ENCODE peak calls at places on chromosome 21, in eight cellular contexts. Q is WTC11, I is HCT116, X is NB4, F is A549, C is endothelial cell of umbilical vein, N is GM12878, T is HepG2. P is an unnamed sample.

GRCh38 chr21:27569091-27569490 is 602.2 kb upstream of the ADAMTS5 start:
- DNase-seq in Q (no peak), I (no peak), X (no peak), F (no peak), C (no peak), N (no peak), T (no peak), P (no peak)

GRCh38 chr21:46061063-46061462 is 36.8 kb upstream of the COL6A2 start:
- DNase-seq in Q (no peak), I (no peak), X (no peak), F (no peak), C (no peak), N (no peak), T (no peak), P (no peak)

GRCh38 chr21:45839274-45839673 is 142.3 kb upstream of the COL6A1 start:
- DNase-seq in Q (no peak), I (no peak), X (no peak), F (no peak), C (no peak), N (no peak), T (no peak), P (no peak)

GRCh38 chr21:37207441-37208009 is 59.6 kb downstream of the VPS26C start:
- DNase-seq in Q (no peak), I (peak; percentile 59), X (peak; percentile 40), F (no peak), C (no peak), N (peak; percentile 82), T (peak; percentile 93), P (no peak)

GRCh38 chr21:27528697-27529096 is 561.8 kb upstream of the ADAMTS5 start:
- DNase-seq in Q (no peak), I (no peak), X (no peak), F (no peak), C (no peak), N (no peak), T (no peak), P (no peak)

GRCh38 chr21:41621523-41621922 is 113.6 kb upstream of the TMPRSS2 start:
- DNase-seq in Q (no peak), I (no peak), X (no peak), F (no peak), C (no peak), N (no peak), T (no peak), P (no peak)

GRCh38 chr21:31612889-31613785 is 46.4 kb upstream of the SOD1 start:
- DNase-seq in Q (no peak), I (no peak), X (peak; percentile 72), F (no peak), C (no peak), N (no peak), T (no peak), P (no peak)

GRCh38 chr21:27693376-27693775 is 726.5 kb upstream of the ADAMTS5 start:
- DNase-seq in Q (no peak), I (no peak), X (no peak), F (no peak), C (no peak), N (no peak), T (no peak), P (no peak)

GRCh38 chr21:29613021-29613420 is 314.3 kb downstream of the BACH1 start:
- DNase-seq in Q (no peak), I (no peak), X (no peak), F (no peak), C (no peak), N (no peak), T (no peak), P (peak; percentile 45)

GRCh38 chr21:29406385-29406784 is 107.7 kb downstream of the BACH1 start:
- DNase-seq in Q (no peak), I (no peak), X (no peak), F (no peak), C (no peak), N (no peak), T (no peak), P (no peak)

GRCh38 chr21:27425574-27425973 is 458.7 kb upstream of the ADAMTS5 start:
- DNase-seq in Q (no peak), I (no peak), X (no peak), F (no peak), C (no peak), N (no peak), T (no peak), P (no peak)

GRCh38 chr21:26124421-26124833 is 46.1 kb downstream of the APP start:
- DNase-seq in Q (no peak), I (no peak), X (no peak), F (no peak), C (peak; percentile 84), N (no peak), T (no peak), P (no peak)

GRCh38 chr21:37073417-37074194 is 552 bp downstream of the TTC3 start:
- DNase-seq in Q (no peak), I (no peak), X (peak; percentile 52), F (peak; percentile 14), C (peak; percentile 52), N (no peak), T (no peak), P (peak; percentile 51)

GRCh38 chr21:40433575-40433974 is 413.4 kb downstream of the DSCAM start:
- DNase-seq in Q (no peak), I (no peak), X (no peak), F (no peak), C (no peak), N (no peak), T (no peak), P (no peak)

GRCh38 chr21:15255359-15256157 is 190.8 kb upstream of the NRIP1 start:
- DNase-seq in Q (no peak), I (no peak), X (no peak), F (no peak), C (no peak), N (no peak), T (no peak), P (no peak)

GRCh38 chr21:19321688-19322087 is 918.1 kb upstream of the TMPRSS15 start:
- DNase-seq in Q (no peak), I (no peak), X (no peak), F (no peak), C (no peak), N (no peak), T (no peak), P (no peak)

GRCh38 chr21:45152265-45152746 is 77.9 kb downstream of the ADARB1 start:
- DNase-seq in Q (peak; percentile 46), I (no peak), X (peak; percentile 94), F (no peak), C (no peak), N (no peak), T (no peak), P (peak; percentile 80)

GRCh38 chr21:36966846-36967657 is 583 bp upstream of the HLCS start:
- DNase-seq in Q (peak; percentile 53), I (no peak), X (peak; percentile 32), F (no peak), C (peak; percentile 88), N (no peak), T (no peak), P (peak; percentile 31)

GRCh38 chr21:14877581-14878228 is 187.1 kb downstream of the NRIP1 start:
- DNase-seq in Q (no peak), I (no peak), X (no peak), F (peak; percentile 79), C (peak; percentile 75), N (no peak), T (peak; percentile 96), P (no peak)

GRCh38 chr21:44353200-44353970 is at the start of gene TRPM2:
- DNase-seq in Q (no peak), I (no peak), X (peak; percentile 97), F (no peak), C (no peak), N (no peak), T (no peak), P (no peak)

GRCh38 chr21:35231115-35231514 is 182.0 kb upstream of the RUNX1 start:
- DNase-seq in Q (no peak), I (no peak), X (no peak), F (no peak), C (peak; percentile 10), N (no peak), T (no peak), P (no peak)
- TF ChIP-seq MAX in Q (no peak), I (no peak), X (no peak), F (no peak), C (no peak), N (no peak), T (no peak), P (no peak)

GRCh38 chr21:17708541-17709265 is 96.0 kb upstream of the BTG3 start:
- DNase-seq in Q (no peak), I (no peak), X (no peak), F (no peak), C (no peak), N (no peak), T (no peak), P (no peak)

GRCh38 chr21:17711896-17712295 is 99.2 kb upstream of the BTG3 start:
- DNase-seq in Q (no peak), I (no peak), X (peak; percentile 34), F (no peak), C (no peak), N (no peak), T (no peak), P (no peak)

GRCh38 chr21:17712887-17713286 is 100.2 kb upstream of the BTG3 start:
- DNase-seq in Q (no peak), I (no peak), X (no peak), F (no peak), C (no peak), N (no peak), T (no peak), P (no peak)

GRCh38 chr21:17709266-17709611 is 96.5 kb upstream of the BTG3 start:
- DNase-seq in Q (no peak), I (no peak), X (no peak), F (no peak), C (no peak), N (peak; percentile 67), T (no peak), P (no peak)
- TF ChIP-seq MAX in Q (no peak), I (no peak), X (no peak), F (no peak), C (no peak), N (no peak), T (no peak), P (no peak)

GRCh38 chr21:22679207-22679606 is 1681.0 kb downstream of the NCAM2 start:
- DNase-seq in Q (no peak), I (no peak), X (no peak), F (no peak), C (no peak), N (no peak), T (no peak), P (no peak)
- TF ChIP-seq MAX in Q (no peak), I (no peak), X (no peak), F (no peak), C (no peak), N (no peak), T (no peak), P (no peak)

GRCh38 chr21:43347864-43348766 is 78.8 kb downstream of the SIK1 start:
- DNase-seq in Q (no peak), I (no peak), X (no peak), F (no peak), C (no peak), N (no peak), T (no peak), P (no peak)

GRCh38 chr21:43349644-43350043 is 77.3 kb downstream of the SIK1 start:
- DNase-seq in Q (no peak), I (no peak), X (no peak), F (no peak), C (no peak), N (no peak), T (no peak), P (no peak)

GRCh38 chr21:43346551-43346950 is 80.4 kb downstream of the SIK1 start:
- DNase-seq in Q (no peak), I (no peak), X (no peak), F (no peak), C (no peak), N (no peak), T (no peak), P (no peak)

GRCh38 chr21:43347461-43347860 is 79.5 kb downstream of the SIK1 start:
- DNase-seq in Q (no peak), I (no peak), X (no peak), F (no peak), C (no peak), N (no peak), T (no peak), P (no peak)

GRCh38 chr21:43348801-43349261 is 78.1 kb downstream of the SIK1 start:
- DNase-seq in Q (no peak), I (no peak), X (no peak), F (no peak), C (peak; percentile 62), N (no peak), T (no peak), P (no peak)
- TF ChIP-seq MAX in Q (no peak), I (no peak), X (no peak), F (no peak), C (no peak), N (no peak), T (no peak), P (no peak)

P was measured in K562.